ENCODE peak calls at places on chromosomes 11 and 22, in five cellular contexts. B is transverse colon; J is sigmoid colon; H is CD8-positive, alpha-beta memory T cell; C is IMR-90. T is an unnamed sample.
A peak's percentile ranks its signal among the peaks of the same experiment; 100 is the strongest.

GRCh38 chr11:82733444-82734119 is at the start of gene FAM181B:
- DNase-seq in J (peak; percentile 72), B (peak; percentile 38), H (no peak), C (no peak), T (peak; percentile 81)

GRCh38 chr22:46813816-46814597 is 51.6 kb downstream of the TBC1D22A start:
- DNase-seq in J (no peak), B (no peak), C (peak; percentile 61), H (no peak), T (peak; percentile 70)

GRCh38 chr11:42923651-42924050 is 388.1 kb upstream of the API5 start:
- DNase-seq in J (no peak), C (no peak), B (no peak), H (no peak), T (no peak)

GRCh38 chr11:126969865-126970479 is 30.6 kb downstream of the KIRREL3 start:
- DNase-seq in B (no peak), H (no peak), J (no peak), C (peak; percentile 83), T (no peak)

GRCh38 chr11:79515781-79516180 is 75.0 kb upstream of the TENM4 start:
- DNase-seq in J (no peak), C (no peak), H (no peak), B (no peak), T (no peak)

GRCh38 chr11:64859542-64860414 is 15.3 kb upstream of the CDC42BPG start:
- DNase-seq in B (peak; percentile 62), J (no peak), H (peak; percentile 77), C (no peak), T (no peak)

GRCh38 chr11:118194835-118195627 is 18.6 kb upstream of the SCN2B start:
- DNase-seq in B (peak; percentile 84), J (peak; percentile 95), H (no peak), C (peak; percentile 64), T (peak; percentile 73)

GRCh38 chr11:76856111-76856510 is 4.6 kb upstream of the ACER3 start:
- DNase-seq in H (no peak), C (no peak), J (no peak), B (no peak), T (no peak)

GRCh38 chr22:30043181-30043580 is 37.1 kb upstream of the HORMAD2 start:
- DNase-seq in J (no peak), C (no peak), B (no peak), H (no peak), T (no peak)

GRCh38 chr22:39176067-39176621 is 23.7 kb upstream of the CBX7 start:
- DNase-seq in C (peak; percentile 58), H (no peak), J (peak; percentile 88), B (peak; percentile 57), T (peak; percentile 81)

GRCh38 chr11:113134605-113135004 is 173.4 kb downstream of the NCAM1 start:
- DNase-seq in J (no peak), H (no peak), B (no peak), C (no peak), T (no peak)

GRCh38 chr11:73233704-73234402 is 15.8 kb downstream of the P2RY2 start:
- DNase-seq in B (peak; percentile 4), C (no peak), J (peak; percentile 51), H (no peak), T (peak; percentile 46)

GRCh38 chr11:119460582-119460981 is 37.6 kb upstream of the THY1 start:
- DNase-seq in B (no peak), H (no peak), C (peak; percentile 97), J (no peak), T (no peak)

GRCh38 chr11:113436672-113437252 is 38.4 kb downstream of the DRD2 start:
- DNase-seq in B (no peak), H (no peak), C (no peak), J (peak; percentile 48), T (no peak)

GRCh38 chr22:40043086-40043485 is 48.3 kb downstream of the FAM83F start:
- DNase-seq in C (no peak), B (peak; percentile 52), J (peak; percentile 76), H (no peak), T (peak; percentile 75)

GRCh38 chr22:21929253-21929652 is 23.4 kb downstream of the PPM1F start:
- DNase-seq in C (no peak), B (no peak), H (no peak), J (no peak), T (no peak)

GRCh38 chr11:62324738-62325556 is 12.3 kb upstream of the ASRGL1 start:
- DNase-seq in B (peak; percentile 20), H (peak; percentile 74), C (peak; percentile 18), J (no peak), T (no peak)

GRCh38 chr22:24843048-24843447 is 37.0 kb downstream of the SGSM1 start:
- DNase-seq in J (peak; percentile 24), H (no peak), B (no peak), C (no peak), T (no peak)

GRCh38 chr22:41540006-41540315 is 4.3 kb downstream of the POLR3H start:
- DNase-seq in C (no peak), B (no peak), J (no peak), H (no peak), T (no peak)

GRCh38 chr11:116576523-116576922 is 196.3 kb downstream of the BUD13 start:
- DNase-seq in B (no peak), H (no peak), J (no peak), C (no peak), T (no peak)

GRCh38 chr11:132549571-132549970 is 982.7 kb downstream of the OPCML start:
- DNase-seq in B (no peak), J (no peak), C (no peak), H (no peak), T (no peak)

GRCh38 chr11:2586793-2587131 is 113.0 kb downstream of the KCNQ1OT1 start:
- DNase-seq in C (no peak), J (no peak), H (peak; percentile 23), B (no peak), T (peak; percentile 65)

GRCh38 chr22:47850644-47851151 is 1088.2 kb downstream of the TBC1D22A start:
- DNase-seq in B (no peak), C (no peak), J (no peak), H (no peak), T (no peak)

GRCh38 chr22:20013382-20013871 is 3.2 kb downstream of the ARVCF start:
- DNase-seq in J (peak; percentile 85), H (peak; percentile 59), C (peak; percentile 47), B (peak; percentile 38), T (no peak)

GRCh38 chr11:47986742-47987141 is 6.4 kb downstream of the PTPRJ start:
- DNase-seq in H (no peak), B (no peak), C (no peak), J (no peak), T (no peak)

GRCh38 chr11:63563201-63564055 is at the start of gene PLAAT2:
- DNase-seq in J (peak; percentile 12), H (no peak), B (no peak), C (no peak), T (no peak)

GRCh38 chr11:30860970-30861369 is 274.8 kb upstream of the MPPED2 start:
- DNase-seq in C (no peak), H (no peak), B (no peak), J (no peak), T (no peak)

GRCh38 chr22:40922484-40923303 is 28.5 kb upstream of the RBX1 start:
- DNase-seq in C (peak; percentile 72), B (no peak), J (no peak), H (no peak), T (no peak)

GRCh38 chr11:99932684-99933083 is 754.4 kb upstream of the ARHGAP42 start:
- DNase-seq in B (no peak), J (no peak), C (no peak), H (no peak), T (no peak)

GRCh38 chr22:23157560-23158515 is 12.6 kb downstream of the RAB36 start:
- DNase-seq in H (no peak), C (no peak), J (no peak), B (no peak), T (no peak)

GRCh38 chr11:6405039-6405667 is 13.7 kb downstream of the APBB1 start:
- DNase-seq in J (no peak), C (no peak), H (no peak), B (no peak), T (no peak)
- H3K4me3 ChIP-seq in J (no peak overlapping the region), C (no peak overlapping the region), H (peak overlapping the region; percentile 66), B (no peak overlapping the region), T (no peak overlapping the region)

DNA sequence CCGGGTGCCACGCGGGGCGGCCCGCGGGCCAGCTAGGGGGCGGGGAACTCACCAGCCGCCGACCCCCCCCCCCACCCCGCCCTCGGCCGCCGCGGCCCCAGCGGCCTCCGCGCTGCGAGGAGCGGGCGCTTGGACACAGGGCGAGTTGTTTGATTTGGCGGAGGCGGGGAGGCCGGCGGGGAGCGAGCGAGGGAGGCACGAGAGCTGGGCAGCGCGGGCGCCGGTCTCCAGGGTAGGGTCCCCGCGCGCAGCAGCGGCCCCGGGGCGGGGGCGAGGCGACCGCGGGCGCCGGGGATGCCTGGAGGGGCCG is 64.3 kb downstream of the NAV2 start:
- DNase-seq in J (no peak), H (no peak), C (no peak), B (peak; percentile 40), T (peak; percentile 74)
- H3K4me3 ChIP-seq in J (peak overlapping the region; percentile 24), H (no peak overlapping the region), C (peak overlapping the region; percentile 41), B (peak overlapping the region; percentile 60), T (peak overlapping the region; percentile 80)

GRCh38 chr11:103257360-103257759 is 148.1 kb downstream of the DYNC2H1 start:
- DNase-seq in H (no peak), C (peak; percentile 49), B (no peak), J (no peak), T (no peak)
- H3K4me3 ChIP-seq in H (no peak overlapping the region), C (no peak overlapping the region), B (no peak overlapping the region), J (no peak overlapping the region), T (no peak overlapping the region)

GRCh38 chr22:50298266-50298637 is 9.2 kb downstream of the PLXNB2 start:
- DNase-seq in J (no peak), C (no peak), H (no peak), B (no peak), T (no peak)

GRCh38 chr22:50301581-50301991 is 5.9 kb downstream of the PLXNB2 start:
- DNase-seq in J (no peak), H (no peak), B (peak; percentile 45), C (no peak), T (no peak)

GRCh38 chr22:50300620-50301257 is 6.7 kb downstream of the PLXNB2 start:
- DNase-seq in B (no peak), J (no peak), C (no peak), H (no peak), T (no peak)

GRCh38 chr22:50298937-50299656 is 8.3 kb downstream of the PLXNB2 start:
- DNase-seq in C (peak; percentile 11), H (no peak), B (no peak), J (no peak), T (no peak)

DNA sequence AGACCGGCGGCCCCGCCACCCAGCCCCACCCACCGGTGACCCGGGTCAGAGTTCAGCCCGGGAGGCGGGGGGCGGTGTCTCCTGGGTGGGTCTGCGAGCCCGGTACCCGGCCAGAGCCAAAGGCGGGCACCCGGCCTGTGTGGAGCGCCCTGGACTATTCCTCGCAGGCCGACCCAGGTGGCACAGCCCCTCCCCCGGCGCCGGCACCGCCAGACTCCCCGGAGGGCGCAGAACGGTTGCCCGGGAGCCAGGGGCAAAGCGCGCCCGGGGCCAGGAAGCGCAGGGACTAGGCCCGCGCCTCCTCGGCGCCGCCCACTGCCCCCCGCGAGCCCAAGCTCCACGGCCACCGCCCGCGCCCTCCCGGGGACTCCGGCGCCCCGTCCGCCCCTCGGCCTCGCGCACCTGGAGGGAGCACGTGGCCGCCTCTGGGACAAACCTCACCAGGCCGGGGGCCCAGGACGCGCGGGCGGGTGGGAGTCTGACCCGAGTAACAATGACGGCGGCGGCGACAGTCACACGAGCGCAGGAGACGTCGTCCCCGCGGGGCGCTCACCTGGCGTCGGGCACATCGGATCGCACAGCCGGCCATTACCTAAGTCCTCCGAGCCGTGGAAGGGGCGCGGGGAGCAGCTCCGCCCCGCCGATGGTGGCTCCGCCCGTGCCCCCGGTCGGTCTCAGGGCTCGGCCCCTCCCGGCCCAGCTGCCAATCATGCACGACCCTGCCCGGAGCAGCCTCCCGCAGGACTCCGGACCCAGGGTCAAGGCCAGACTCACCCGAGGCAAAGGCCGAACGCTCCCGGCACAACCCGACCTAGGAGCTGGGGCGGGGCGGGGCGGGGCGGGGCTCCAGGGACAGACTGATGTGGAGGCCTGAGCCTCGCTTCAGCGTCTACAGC is 7.5 kb downstream of the PLXNB2 start:
- DNase-seq in H (no peak), J (no peak), C (no peak), B (peak; percentile 88), T (no peak)
- H3K4me3 ChIP-seq in H (no peak overlapping the region), J (peak overlapping the region; percentile 1), C (no peak overlapping the region), B (peak overlapping the region; percentile 23), T (peak overlapping the region; percentile 96)